ENCODE peak calls at places on chromosomes 3 and 15, in seven cellular contexts. W is neural crest cell; C is mammary epithelial cell; R is CD8-positive, alpha-beta memory T cell; U is AG20443; X is COR-L47; D is EL. Z is an unnamed sample.

GRCh38 chr3:178562869-178563232 is 26.6 kb downstream of the KCNMB2 start:
- DNase-seq in W (no peak), C (no peak), R (no peak), U (peak; percentile 34), X (no peak), D (peak; percentile 4), Z (no peak)

GRCh38 chr15:69958494-69959134 is 139.1 kb downstream of the TLE3 start:
- DNase-seq in W (no peak), C (peak; percentile 8), R (no peak), U (no peak), X (no peak), D (no peak), Z (no peak)

GRCh38 chr15:48559270-48559669 is 86.2 kb downstream of the FBN1 start:
- DNase-seq in W (no peak), C (no peak), R (no peak), U (peak; percentile 70), X (no peak), D (peak; percentile 88), Z (no peak)

GRCh38 chr3:27507515-27508266 is 23.5 kb upstream of the SLC4A7 start:
- DNase-seq in W (no peak), C (peak; percentile 78), R (no peak), U (no peak), X (no peak), D (no peak), Z (no peak)

GRCh38 chr3:153977148-153977547 is 144.0 kb upstream of the ARHGEF26 start:
- DNase-seq in W (no peak), C (no peak), R (no peak), U (peak; percentile 17), X (peak; percentile 52), D (no peak), Z (no peak)

GRCh38 chr3:46386206-46386605 is 15.5 kb downstream of the CCR5 start:
- DNase-seq in W (no peak), C (peak; percentile 99), R (no peak), U (no peak), X (no peak), D (peak; percentile 72), Z (no peak)

GRCh38 chr15:80204231-80204630 is 47.8 kb downstream of the CTXND1 start:
- DNase-seq in W (no peak), C (no peak), R (no peak), U (no peak), X (no peak), D (no peak), Z (no peak)

GRCh38 chr3:63086190-63086589 is 191.9 kb upstream of the SYNPR start:
- DNase-seq in W (no peak), C (no peak), R (no peak), U (no peak), X (no peak), D (no peak), Z (no peak)

GRCh38 chr3:25110642-25111041 is 317.4 kb upstream of the RARB start:
- DNase-seq in W (no peak), C (no peak), R (no peak), U (no peak), X (no peak), D (no peak), Z (no peak)

GRCh38 chr15:94027571-94027970 is 203.8 kb upstream of the MCTP2 start:
- DNase-seq in W (no peak), C (no peak), R (no peak), U (no peak), X (no peak), D (no peak), Z (no peak)

GRCh38 chr15:47717036-47717611 is at the start of gene SEMA6D:
- DNase-seq in W (peak; percentile 73), C (peak; percentile 57), R (no peak), U (peak; percentile 87), X (peak; percentile 69), D (peak; percentile 65), Z (no peak)

GRCh38 chr15:81914734-81915234 is 131.0 kb downstream of the MEX3B start:
- DNase-seq in W (no peak), C (no peak), R (no peak), U (no peak), X (peak; percentile 37), D (no peak), Z (no peak)

GRCh38 chr3:129005526-129006303 is 4.6 kb downstream of the EFCC1 start:
- DNase-seq in W (no peak), C (no peak), R (no peak), U (peak; percentile 53), X (peak; percentile 66), D (peak; percentile 34), Z (no peak)

GRCh38 chr3:117226932-117227331 is 517.4 kb downstream of the TUSC7 start:
- DNase-seq in W (no peak), C (no peak), R (no peak), U (no peak), X (no peak), D (no peak), Z (no peak)

GRCh38 chr3:74537164-74537563 is 77.3 kb downstream of the CNTN3 start:
- DNase-seq in W (no peak), C (no peak), R (no peak), U (peak; percentile 78), X (no peak), D (peak; percentile 39), Z (no peak)

GRCh38 chr3:73540969-73541740 is 83.6 kb downstream of the PDZRN3 start:
- DNase-seq in W (no peak), C (peak; percentile 46), R (no peak), U (peak; percentile 21), X (no peak), D (peak; percentile 33), Z (no peak)

GRCh38 chr3:175224051-175224450 is 364.9 kb downstream of the NAALADL2 start:
- DNase-seq in W (no peak), C (no peak), R (no peak), U (no peak), X (peak; percentile 99), D (no peak), Z (no peak)

GRCh38 chr15:75904241-75904631 is 558 bp downstream of the FBXO22 start:
- DNase-seq in W (no peak), C (peak; percentile 50), R (no peak), U (peak; percentile 41), X (peak; percentile 34), D (peak; percentile 47), Z (no peak)

GRCh38 chr15:95018888-95019545 is 787.7 kb downstream of the MCTP2 start:
- DNase-seq in W (no peak), C (peak; percentile 90), R (no peak), U (peak; percentile 31), X (no peak), D (peak; percentile 79), Z (no peak)

GRCh38 chr3:23671901-23672589 is 133.7 kb upstream of the UBE2E1 start:
- DNase-seq in W (no peak), C (no peak), R (no peak), U (no peak), X (no peak), D (no peak), Z (no peak)

GRCh38 chr15:52680041-52680391 is 828 bp upstream of the ATOSA start:
- DNase-seq in W (no peak), C (peak; percentile 5), R (no peak), U (peak; percentile 20), X (no peak), D (peak; percentile 10), Z (no peak)

GRCh38 chr3:179421500-179421899 is 29.8 kb downstream of the GNB4 start:
- DNase-seq in W (no peak), C (peak; percentile 15), R (no peak), U (peak; percentile 51), X (peak; percentile 7), D (peak; percentile 14), Z (no peak)

GRCh38 chr15:71275098-71275497 is 159.8 kb downstream of the THSD4 start:
- DNase-seq in W (no peak), C (peak; percentile 62), R (no peak), U (peak; percentile 50), X (no peak), D (peak; percentile 93), Z (no peak)

GRCh38 chr3:71240035-71240434 is 343.5 kb downstream of the FOXP1 start:
- DNase-seq in W (no peak), C (no peak), R (no peak), U (no peak), X (no peak), D (no peak), Z (no peak)

GRCh38 chr3:179734497-179735281 is 81.8 kb downstream of the USP13 start:
- DNase-seq in W (no peak), C (no peak), R (no peak), U (no peak), X (no peak), D (peak; percentile 4), Z (no peak)

GRCh38 chr3:11914651-11915050 is 68.0 kb upstream of the TAMM41 start:
- DNase-seq in W (no peak), C (no peak), R (no peak), U (no peak), X (no peak), D (no peak), Z (no peak)

GRCh38 chr3:49020335-49021212 is 1.3 kb upstream of the NDUFAF3 start:
- DNase-seq in W (no peak), C (no peak), R (peak; percentile 48), U (peak; percentile 26), X (no peak), D (peak; percentile 42), Z (peak; percentile 10)

Z was measured in activated effector memory CD4-positive, alpha-beta T cell treated with Interleukin-2 at 50 U/mL for 16 hours.